ENCODE peak calls at places on chromosomes 3 and 15, in five cellular contexts. K is non-pigmented ciliary epithelial cell; G is KBM-7; L is naive thymus-derived CD8-positive, alpha-beta T cell; C is amniotic epithelial cell. O is an unnamed sample.

GRCh38 chr15:86165263-86166204 is 85.9 kb downstream of the AGBL1 start:
- DNase-seq in K (no peak), G (no peak), L (no peak), C (no peak), O (no peak)

GRCh38 chr3:135917076-135917475 is 48.5 kb upstream of the PPP2R3A start:
- DNase-seq in K (no peak), G (no peak), L (no peak), C (no peak), O (no peak)

GRCh38 chr15:83784975-83785374 is 131.1 kb downstream of the ADAMTSL3 start:
- DNase-seq in K (no peak), G (no peak), L (no peak), C (peak; percentile 55), O (no peak)

GRCh38 chr15:58185439-58185838 is 47.3 kb downstream of the AQP9 start:
- DNase-seq in K (no peak), G (no peak), L (no peak), C (no peak), O (no peak)

GRCh38 chr15:54374184-54374947 is 396.1 kb downstream of the UNC13C start:
- DNase-seq in K (no peak), G (no peak), L (no peak), C (no peak), O (no peak)

GRCh38 chr3:73469331-73469730 is 155.4 kb downstream of the PDZRN3 start:
- DNase-seq in K (no peak), G (no peak), L (no peak), C (no peak), O (no peak)

GRCh38 chr3:180926526-180926925 is 14.1 kb downstream of the FXR1 start:
- DNase-seq in K (no peak), G (no peak), L (no peak), C (no peak), O (no peak)

GRCh38 chr3:102059145-102059943 is 210.0 kb downstream of the NFKBIZ start:
- DNase-seq in K (no peak), G (no peak), L (no peak), C (no peak), O (no peak)

GRCh38 chr3:156010829-156011228 is 109.5 kb upstream of the KCNAB1 start:
- DNase-seq in K (no peak), G (peak; percentile 28), L (no peak), C (peak; percentile 11), O (no peak)

GRCh38 chr3:126487151-126487771 is 11.6 kb upstream of the ZXDC start:
- DNase-seq in K (no peak), G (peak; percentile 80), L (no peak), C (no peak), O (no peak)

GRCh38 chr3:112973325-112974177 is 1.4 kb downstream of the CD200R1 start:
- DNase-seq in K (no peak), G (no peak), L (peak; percentile 41), C (no peak), O (no peak)

GRCh38 chr3:120147072-120147871 is 53.0 kb upstream of the GSK3B start:
- DNase-seq in K (no peak), G (peak; percentile 26), L (peak; percentile 51), C (no peak), O (no peak)

GRCh38 chr3:58206406-58207011 is 4.3 kb downstream of the DNASE1L3 start:
- DNase-seq in K (peak; percentile 23), G (no peak), L (no peak), C (peak; percentile 37), O (no peak)

GRCh38 chr3:183534249-183534648 is 21.3 kb downstream of the KLHL6 start:
- DNase-seq in K (no peak), G (no peak), L (no peak), C (peak; percentile 52), O (no peak)

GRCh38 chr15:55108858-55109518 is 87.8 kb downstream of the RSL24D1 start:
- DNase-seq in K (no peak), G (peak; percentile 86), L (peak; percentile 22), C (peak; percentile 43), O (no peak)

GRCh38 chr3:48727511-48727910 is 10.5 kb upstream of the IP6K2 start:
- DNase-seq in K (no peak), G (no peak), L (no peak), C (no peak), O (no peak)

GRCh38 chr3:108590443-108590842 is 921 bp downstream of the DZIP3 start:
- DNase-seq in K (no peak), G (no peak), L (peak; percentile 30), C (no peak), O (no peak)

GRCh38 chr15:92011611-92012367 is 158.3 kb downstream of the SLCO3A1 start:
- DNase-seq in K (no peak), G (no peak), L (no peak), C (no peak), O (no peak)

GRCh38 chr15:62875626-62876021 is 166.9 kb upstream of the TPM1 start:
- DNase-seq in K (no peak), G (no peak), L (no peak), C (no peak), O (no peak)

GRCh38 chr15:89150762-89151305 is 62.6 kb downstream of the ABHD2 start:
- DNase-seq in K (no peak), G (peak; percentile 47), L (no peak), C (no peak), O (no peak)

GRCh38 chr15:94924057-94924456 is 692.7 kb downstream of the MCTP2 start:
- DNase-seq in K (no peak), G (no peak), L (no peak), C (no peak), O (no peak)

GRCh38 chr3:109563149-109563548 is 225.8 kb upstream of the DPPA4 start:
- DNase-seq in K (no peak), G (peak; percentile 20), L (peak; percentile 11), C (no peak), O (no peak)

GRCh38 chr3:23667536-23668429 is 138.0 kb upstream of the UBE2E1 start:
- DNase-seq in K (no peak), G (no peak), L (no peak), C (no peak), O (no peak)

GRCh38 chr15:68300115-68300940 is 22.8 kb downstream of the FEM1B start:
- DNase-seq in K (no peak), G (no peak), L (no peak), C (no peak), O (no peak)

GRCh38 chr3:63969866-63970265 is 53.4 kb downstream of the PSMD6 start:
- DNase-seq in K (no peak), G (no peak), L (peak; percentile 42), C (no peak), O (no peak)

GRCh38 chr3:45225465-45226205 is 452 bp downstream of the TMEM158 start:
- DNase-seq in K (no peak), G (peak; percentile 11), L (peak; percentile 13), C (no peak), O (no peak)

GRCh38 chr15:52208306-52208946 is 17.2 kb upstream of the GNB5 start:
- DNase-seq in K (no peak), G (peak; percentile 89), L (peak; percentile 74), C (peak; percentile 76), O (peak; percentile 41)

GRCh38 chr3:175493296-175493695 is 634.2 kb downstream of the NAALADL2 start:
- DNase-seq in K (no peak), G (no peak), L (no peak), C (no peak), O (no peak)

O was measured in HS-27A.